ENCODE peak calls at places on chromosomes 2 and 18, in four cellular contexts. O, R, P and C are unnamed samples.

GRCh38 chr18:46155652-46156051 is 51.5 kb downstream of the HAUS1 start:
- DNase-seq in O (no peak), R (no peak), P (no peak), C (no peak)

GRCh38 chr2:153509133-153509532 is 30.6 kb upstream of the RPRM start:
- DNase-seq in O (no peak), R (no peak), P (no peak), C (no peak)

GRCh38 chr2:102473020-102473419 is at the start of gene SLC9A4:
- DNase-seq in O (peak), R (peak), P (peak), C (no peak)

GRCh38 chr2:151851761-151852160 is 23.5 kb upstream of the ARL5A start:
- DNase-seq in O (no peak), R (no peak), P (peak), C (no peak)

GRCh38 chr2:215974700-215975429 is 38.5 kb downstream of the MREG start:
- DNase-seq in O (no peak), R (no peak), P (no peak), C (no peak)

GRCh38 chr2:66538291-66538690 is 103.4 kb downstream of the MEIS1 start:
- DNase-seq in O (no peak), R (no peak), P (no peak), C (no peak)

GRCh38 chr2:149467461-149467860 is 120.1 kb downstream of the MMADHC start:
- DNase-seq in O (no peak), R (no peak), P (no peak), C (no peak)

GRCh38 chr2:9378433-9379371 is 44.6 kb downstream of the ITGB1BP1 start:
- DNase-seq in O (peak), R (peak), P (no peak), C (peak)

GRCh38 chr2:98102878-98103277 is 15.9 kb downstream of the VWA3B start:
- DNase-seq in O (no peak), R (no peak), P (no peak), C (no peak)

GRCh38 chr2:96916156-96917007 is 46.5 kb upstream of the SEMA4C start:
- DNase-seq in O (no peak), R (no peak), P (no peak), C (no peak)

GRCh38 chr2:9824441-9824840 is 18.8 kb upstream of the TAF1B start:
- DNase-seq in O (no peak), R (no peak), P (no peak), C (no peak)

GRCh38 chr2:240991378-240992263 is 6.8 kb upstream of the SNED1 start:
- DNase-seq in O (peak), R (peak), P (peak), C (peak)

GRCh38 chr2:288002-288742 is at the start of gene ALKAL2:
- DNase-seq in O (peak), R (no peak), P (no peak), C (no peak)

GRCh38 chr18:66727991-66728390 is 124.1 kb upstream of the CDH19 start:
- DNase-seq in O (no peak), R (no peak), P (no peak), C (no peak)

GRCh38 chr2:65231121-65231520 is 3.5 kb downstream of the ACTR2 start:
- DNase-seq in O (no peak), R (no peak), P (no peak), C (no peak)

GRCh38 chr2:134671498-134671897 is 47.3 kb downstream of the TMEM163 start:
- DNase-seq in O (no peak), R (no peak), P (no peak), C (no peak)

GRCh38 chr2:240974771-240975572 is 23.4 kb upstream of the SNED1 start:
- DNase-seq in O (no peak), R (no peak), P (no peak), C (no peak)

GRCh38 chr2:161090401-161090800 is 69.8 kb upstream of the TANK start:
- DNase-seq in O (peak), R (no peak), P (no peak), C (no peak)

GRCh38 chr2:127913808-127914457 is 28.2 kb upstream of the AMMECR1L start:
- DNase-seq in O (peak), R (peak), P (no peak), C (no peak)

GRCh38 chr18:22828171-22828570 is 105.0 kb upstream of the RBBP8 start:
- DNase-seq in O (no peak), R (no peak), P (no peak), C (no peak)

GRCh38 chr2:10079192-10079930 is 850 bp downstream of the CYS1 start:
- DNase-seq in O (no peak), R (peak), P (no peak), C (no peak)

GRCh38 chr2:189261431-189261841 is 81.9 kb upstream of the COL5A2 start:
- DNase-seq in O (no peak), R (no peak), P (no peak), C (no peak)

GRCh38 chr2:170739507-170740046 is 24.4 kb downstream of the SP5 start:
- DNase-seq in O (no peak), R (no peak), P (no peak), C (no peak)

GRCh38 chr2:42823744-42824453 is 31.5 kb upstream of the HAAO start:
- DNase-seq in O (no peak), R (no peak), P (no peak), C (no peak)

GRCh38 chr18:61334491-61334850 is 1.2 kb downstream of the CDH20 start:
- DNase-seq in O (no peak), R (no peak), P (no peak), C (no peak)

GRCh38 chr2:188984126-188984525 is 10.0 kb downstream of the COL3A1 start:
- DNase-seq in O (no peak), R (no peak), P (no peak), C (no peak)

GRCh38 chr18:61735564-61736102 is 157.2 kb downstream of the RNF152 start:
- DNase-seq in O (no peak), R (no peak), P (no peak), C (no peak)

GRCh38 chr2:239465017-239466001 is 64.5 kb upstream of the HDAC4 start:
- DNase-seq in O (peak), R (peak), P (no peak), C (peak)

GRCh38 chr18:11518788-11519685 is 90.4 kb upstream of the SLC35G4 start:
- DNase-seq in O (peak), R (peak), P (peak), C (no peak)

GRCh38 chr2:74025971-74026612 is 41.4 kb downstream of the TET3 start:
- DNase-seq in O (peak), R (no peak), P (no peak), C (no peak)

GRCh38 chr2:196453613-196454047 is 185.9 kb upstream of the CCDC150 start:
- DNase-seq in O (peak), R (peak), P (peak), C (no peak)

GRCh38 chr2:135952891-135953290 is 32.5 kb downstream of the DARS1 start:
- DNase-seq in O (no peak), R (no peak), P (no peak), C (no peak)

GRCh38 chr2:237473474-237474453 is 13.3 kb upstream of the MLPH start:
- DNase-seq in O (no peak), R (no peak), P (no peak), C (no peak)

GRCh38 chr2:60352491-60353405 is 200.7 kb downstream of the BCL11A start:
- DNase-seq in O (peak), R (no peak), P (no peak), C (no peak)

GRCh38 chr2:14015113-14015512 is 617.4 kb upstream of the LRATD1 start:
- DNase-seq in O (no peak), R (no peak), P (no peak), C (no peak)

GRCh38 chr2:120798569-120799215 is 63.0 kb downstream of the GLI2 start:
- DNase-seq in O (no peak), R (no peak), P (no peak), C (no peak)

GRCh38 chr18:26543368-26543767 is 5.0 kb downstream of the KCTD1 start:
- DNase-seq in O (no peak), R (no peak), P (peak), C (no peak)

GRCh38 chr2:236207472-236207871 is 39.3 kb upstream of the GBX2 start:
- DNase-seq in O (no peak), R (no peak), P (no peak), C (no peak)

GRCh38 chr18:34932792-34933466 is 108.3 kb upstream of the MAPRE2 start:
- DNase-seq in O (no peak), R (no peak), P (no peak), C (no peak)

GRCh38 chr18:2641638-2642037 is 13.9 kb upstream of the SMCHD1 start:
- DNase-seq in O (no peak), R (no peak), P (no peak), C (no peak)
- TF ChIP-seq EP300 in O (no peak), R (no peak), P (no peak), C (no peak)

GRCh38 chr2:26561376-26561775 is 79.8 kb downstream of the CIB4 start:
- DNase-seq in O (no peak), R (no peak), P (no peak), C (peak)

GRCh38 chr2:26560892-26561291 is 80.3 kb downstream of the CIB4 start:
- DNase-seq in O (no peak), R (no peak), P (no peak), C (peak)

GRCh38 chr2:26563686-26564085 is 77.5 kb downstream of the CIB4 start:
- DNase-seq in O (no peak), R (no peak), P (no peak), C (peak)

GRCh38 chr2:26562811-26563645 is 78.1 kb downstream of the CIB4 start:
- DNase-seq in O (peak), R (peak), P (no peak), C (peak)

GRCh38 chr2:26561918-26562810 is 79.0 kb downstream of the CIB4 start:
- DNase-seq in O (peak), R (peak), P (peak), C (peak)
- TF ChIP-seq EP300 in O (no peak), R (no peak), P (no peak), C (no peak)

DNA sequence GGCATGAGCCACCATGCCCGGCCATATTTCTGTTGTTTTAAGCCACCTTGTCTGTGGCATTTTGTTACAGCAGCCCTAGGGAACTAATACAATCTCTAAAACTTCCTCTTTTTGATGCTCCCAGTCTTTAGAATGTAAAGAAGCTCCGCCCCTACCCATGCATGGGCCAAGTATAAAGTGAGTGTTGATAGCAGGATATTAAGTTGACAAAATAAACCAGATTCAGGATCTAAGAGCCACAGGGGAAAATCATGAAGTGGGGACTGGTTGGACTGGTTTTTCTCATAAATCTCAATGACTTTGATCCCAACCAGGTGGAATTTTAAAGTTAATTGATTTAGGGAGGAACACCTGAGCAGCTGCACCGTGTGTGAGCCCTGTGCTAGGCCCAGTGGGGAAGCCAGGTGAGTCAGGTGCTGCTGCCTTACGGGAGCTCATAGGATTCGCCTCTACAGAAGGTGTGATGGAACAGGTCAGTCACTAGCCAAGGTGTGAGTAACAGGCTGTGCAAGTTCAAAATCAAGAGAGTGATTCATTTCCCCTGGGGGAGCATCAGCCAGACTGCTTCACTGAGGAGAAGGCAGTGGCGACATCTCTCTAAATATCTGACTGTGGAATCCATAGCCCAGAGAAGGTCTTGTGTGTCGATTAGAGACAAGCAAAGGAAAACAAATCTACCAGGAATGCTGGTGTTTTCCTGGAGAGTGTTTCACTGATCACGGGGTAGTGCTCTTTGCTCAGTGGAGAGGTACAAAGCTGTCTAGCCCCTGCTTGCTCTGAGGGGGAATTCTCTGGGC is 63.0 kb upstream of the MSH2 start:
- DNase-seq in O (peak), R (no peak), P (peak), C (no peak)
- TF ChIP-seq EP300 in O (no peak), R (no peak), P (no peak), C (no peak)

GRCh38 chr18:10040287-10041011 is 126.6 kb downstream of the VAPA start:
- DNase-seq in O (no peak), R (no peak), P (no peak), C (peak)

GRCh38 chr18:10042492-10042891 is 128.7 kb downstream of the VAPA start:
- DNase-seq in O (no peak), R (no peak), P (no peak), C (no peak)

GRCh38 chr18:10038268-10038667 is 124.5 kb downstream of the VAPA start:
- DNase-seq in O (no peak), R (no peak), P (no peak), C (no peak)

GRCh38 chr18:10044054-10044453 is 130.2 kb downstream of the VAPA start:
- DNase-seq in O (no peak), R (no peak), P (no peak), C (no peak)

DNA sequence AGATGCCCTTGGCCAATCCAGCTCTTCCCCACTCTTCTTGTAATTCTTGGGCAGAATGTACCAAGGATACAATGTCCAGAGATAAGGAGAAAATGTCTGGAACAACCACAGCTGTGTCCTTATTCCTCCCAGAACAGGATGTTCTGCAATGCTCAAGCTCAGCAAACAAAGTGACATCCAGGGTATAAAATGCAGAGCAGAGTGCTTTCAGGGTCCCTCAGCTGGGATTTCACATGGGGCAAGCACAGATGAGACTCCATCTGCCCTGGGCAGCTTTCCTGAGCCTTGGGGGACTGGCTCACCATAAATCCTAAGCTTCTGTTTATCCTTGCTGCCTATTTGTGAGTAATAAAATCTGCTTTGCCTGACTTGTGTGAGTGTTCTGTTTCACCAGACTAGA is 127.4 kb downstream of the VAPA start:
- DNase-seq in O (peak), R (no peak), P (no peak), C (no peak)
- TF ChIP-seq EP300 in O (peak), R (no peak), P (no peak), C (peak)

GRCh38 chr18:50654658-50655550 is 95.0 kb downstream of the MAPK4 start:
- DNase-seq in O (no peak), R (no peak), P (peak), C (no peak)
- TF ChIP-seq EP300 in O (peak), R (no peak), P (no peak), C (no peak)

GRCh38 chr2:168773719-168774521 is 28.5 kb upstream of the NOSTRIN start:
- DNase-seq in O (peak), R (peak), P (peak), C (no peak)
- TF ChIP-seq EP300 in O (no peak), R (no peak), P (no peak), C (no peak)

DNA sequence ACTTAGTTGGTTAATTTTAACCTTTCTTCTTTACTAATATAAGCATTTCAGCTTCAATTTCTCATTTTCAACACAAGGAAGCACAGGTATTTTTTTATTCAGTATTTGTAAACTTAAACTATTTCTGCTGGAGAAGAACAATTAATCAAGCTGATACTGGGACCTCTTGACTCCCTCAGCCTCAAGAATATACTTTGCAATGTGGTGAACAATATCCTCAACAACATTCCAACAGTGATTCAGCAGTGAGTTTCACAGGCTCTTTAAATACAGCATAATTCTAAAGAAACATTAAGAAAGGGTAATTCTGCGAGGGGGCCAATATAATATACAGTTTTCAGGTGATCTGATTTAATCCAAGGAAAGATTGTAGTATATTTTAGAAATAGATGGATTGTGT is 10.0 kb downstream of the RAPGEF4 start:
- DNase-seq in O (no peak), R (no peak), P (no peak), C (no peak)
- TF ChIP-seq EP300 in O (no peak), R (no peak), P (no peak), C (no peak)

DNA sequence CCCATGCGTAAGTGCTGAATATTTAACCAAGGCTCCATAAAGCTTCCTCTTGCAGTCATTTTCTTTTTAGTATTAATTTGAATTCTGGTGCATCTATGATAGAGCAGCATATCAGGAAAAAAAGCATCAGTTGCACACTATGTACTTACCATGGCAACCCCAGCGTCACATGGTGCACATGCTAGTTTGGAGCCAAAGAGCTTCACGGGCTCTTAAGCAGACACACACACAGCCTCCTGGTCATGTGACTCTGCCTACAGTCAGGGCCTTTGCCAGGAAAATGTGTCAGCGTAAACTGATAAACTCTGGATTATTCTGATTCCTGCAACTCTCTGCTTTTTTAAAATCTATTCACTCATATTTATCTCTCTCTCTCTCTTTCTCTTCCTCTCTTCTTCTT is 30.2 kb downstream of the NYAP2 start:
- DNase-seq in O (no peak), R (no peak), P (no peak), C (no peak)
- TF ChIP-seq EP300 in O (no peak), R (no peak), P (no peak), C (no peak)

GRCh38 chr2:131492418-131493198 is 411 bp upstream of the MZT2A start:
- DNase-seq in O (peak), R (peak), P (peak), C (peak)
- TF ChIP-seq EP300 in O (no peak), R (no peak), P (peak), C (no peak)

DNA sequence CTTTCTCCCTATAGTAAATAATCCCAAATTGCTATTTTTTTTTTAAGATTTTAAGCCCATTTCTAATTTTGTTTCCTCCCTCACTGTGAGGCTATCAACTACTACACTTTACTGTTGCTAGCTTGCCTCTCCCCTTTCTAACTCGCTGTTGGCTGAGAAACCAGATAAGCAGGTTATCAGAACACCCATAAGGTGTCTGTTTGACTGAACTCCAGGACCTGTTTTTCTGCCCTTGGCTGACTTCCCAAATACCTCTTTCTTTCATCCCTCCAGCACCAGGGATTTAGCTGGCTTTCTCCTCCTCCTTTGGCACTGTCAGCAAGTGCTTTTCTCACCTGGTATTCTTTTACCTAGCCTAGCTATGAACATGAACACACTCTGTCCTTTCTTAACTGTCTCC is 11.1 kb downstream of the TRAK2 start:
- DNase-seq in O (peak), R (no peak), P (peak), C (no peak)
- TF ChIP-seq EP300 in O (no peak), R (no peak), P (no peak), C (no peak)